ENCODE peak calls at places on chromosomes 13 and 19, in six cellular contexts. L, B, V, U, D and M are unnamed samples.

GRCh38 chr13:99277629-99278028 is 19.4 kb upstream of the GPR18 start:
- DNase-seq in U (no peak), V (no peak), D (no peak), L (no peak), B (no peak), M (no peak)

GRCh38 chr13:62320129-62320724 is 904.6 kb upstream of the PCDH20 start:
- DNase-seq in D (peak), B (peak), V (peak), L (peak), U (peak), M (peak)

GRCh38 chr19:51706296-51706695 is 13.2 kb downstream of the SPACA6 start:
- DNase-seq in U (no peak), D (no peak), B (no peak), V (no peak), L (no peak), M (no peak)

GRCh38 chr19:37979547-37980082 is 72.6 kb downstream of the SIPA1L3 start:
- DNase-seq in B (no peak), V (peak), L (no peak), U (no peak), D (no peak), M (peak)

GRCh38 chr19:2412449-2412848 is 14.9 kb downstream of the TIMM13 start:
- DNase-seq in B (no peak), U (peak), V (no peak), D (no peak), L (no peak), M (no peak)

GRCh38 chr19:8615022-8615421 is 4.5 kb upstream of the ADAMTS10 start:
- DNase-seq in U (peak), V (no peak), B (no peak), L (peak), D (no peak), M (peak)

GRCh38 chr13:35694031-35694430 is 217.5 kb upstream of the MAB21L1 start:
- DNase-seq in U (no peak), B (no peak), V (no peak), D (no peak), L (no peak), M (no peak)

GRCh38 chr13:27481766-27482165 is 31.4 kb upstream of the MTIF3 start:
- DNase-seq in B (peak), U (peak), V (peak), L (peak), D (peak), M (no peak)

GRCh38 chr13:51096131-51096530 is 14.9 kb downstream of the C13orf42 start:
- DNase-seq in V (no peak), D (no peak), B (peak), U (no peak), L (no peak), M (no peak)

GRCh38 chr19:6279620-6279930 is 200 bp downstream of the MLLT1 start:
- DNase-seq in B (no peak), V (no peak), U (no peak), D (no peak), L (no peak), M (no peak)

GRCh38 chr19:19491321-19492025 is 23.9 kb downstream of the TSSK6 start:
- DNase-seq in L (no peak), D (no peak), B (no peak), U (no peak), V (no peak), M (no peak)

GRCh38 chr13:100589178-100589725 is 663 bp upstream of the GGACT start:
- DNase-seq in D (no peak), V (no peak), U (peak), B (no peak), L (no peak), M (no peak)

GRCh38 chr19:49874503-49875157 is 2.5 kb downstream of the AKT1S1 start:
- DNase-seq in L (no peak), D (no peak), V (no peak), U (no peak), B (no peak), M (no peak)

GRCh38 chr13:50400930-50401553 is 385.8 kb downstream of the KCNRG start:
- DNase-seq in V (no peak), B (no peak), L (peak), D (no peak), U (peak), M (peak)

GRCh38 chr19:12792048-12792852 is 964 bp downstream of the JUNB start:
- DNase-seq in D (peak), B (peak), L (peak), V (peak), U (peak), M (peak)

GRCh38 chr13:101265934-101266333 is 150.4 kb downstream of the NALCN start:
- DNase-seq in L (no peak), B (no peak), U (peak), V (no peak), D (no peak), M (peak)

GRCh38 chr13:59494560-59494970 is 669.2 kb downstream of the DIAPH3 start:
- DNase-seq in V (no peak), L (peak), U (peak), B (no peak), D (no peak), M (peak)

GRCh38 chr13:105785436-105785835 is 750.0 kb downstream of the EFNB2 start:
- DNase-seq in L (no peak), B (no peak), U (no peak), V (no peak), D (no peak), M (no peak)

GRCh38 chr13:31282741-31283455 is 83.1 kb downstream of the B3GLCT start:
- DNase-seq in V (no peak), U (no peak), B (peak), L (no peak), D (no peak), M (no peak)

GRCh38 chr19:2387367-2388288 is 27.6 kb downstream of the TMPRSS9 start:
- DNase-seq in U (no peak), V (no peak), B (no peak), L (no peak), D (no peak), M (no peak)

GRCh38 chr13:51502206-51502651 is 49.4 kb upstream of the INTS6 start:
- DNase-seq in L (peak), B (no peak), D (no peak), V (no peak), U (peak), M (peak)

GRCh38 chr13:99281811-99282263 is 23.7 kb upstream of the GPR18 start:
- DNase-seq in B (no peak), D (no peak), V (no peak), U (peak), L (no peak), M (no peak)

GRCh38 chr19:31377736-31378135 is 28.5 kb upstream of the TSHZ3 start:
- DNase-seq in U (no peak), B (no peak), L (no peak), D (no peak), V (no peak), M (no peak)

GRCh38 chr19:32022946-32023832 is 322.2 kb upstream of the ZNF507 start:
- DNase-seq in U (no peak), V (no peak), D (peak), B (no peak), L (no peak), M (no peak)

GRCh38 chr19:52331757-52332156 is 4.3 kb upstream of the ZNF610 start:
- DNase-seq in B (peak), U (peak), V (no peak), D (no peak), L (no peak), M (peak)

GRCh38 chr13:73702419-73703071 is 431.7 kb downstream of the KLF12 start:
- DNase-seq in V (peak), L (no peak), U (no peak), D (no peak), B (peak), M (no peak)

GRCh38 chr19:52464798-52465470 is 11.6 kb downstream of the ZNF578 start:
- DNase-seq in L (no peak), D (peak), V (peak), B (peak), U (peak), M (no peak)

GRCh38 chr13:76882431-76882830 is 3.8 kb downstream of the KCTD12 start:
- DNase-seq in D (no peak), L (no peak), B (no peak), U (peak), V (no peak), M (peak)

GRCh38 chr13:43881580-43881979 is 1.9 kb downstream of the LACC1 start:
- DNase-seq in L (no peak), U (no peak), B (no peak), V (no peak), D (no peak), M (no peak)
- H3K4me2 ChIP-seq in L (no peak), U (no peak), B (no peak), V (no peak), D (no peak), M (no peak)

GRCh38 chr19:43687660-43687997 is 17.7 kb upstream of the PLAUR start:
- DNase-seq in L (no peak), U (no peak), B (no peak), D (no peak), V (no peak), M (no peak)
- H3K4me2 ChIP-seq in L (no peak), U (no peak), B (no peak), D (peak), V (no peak), M (no peak)

DNA sequence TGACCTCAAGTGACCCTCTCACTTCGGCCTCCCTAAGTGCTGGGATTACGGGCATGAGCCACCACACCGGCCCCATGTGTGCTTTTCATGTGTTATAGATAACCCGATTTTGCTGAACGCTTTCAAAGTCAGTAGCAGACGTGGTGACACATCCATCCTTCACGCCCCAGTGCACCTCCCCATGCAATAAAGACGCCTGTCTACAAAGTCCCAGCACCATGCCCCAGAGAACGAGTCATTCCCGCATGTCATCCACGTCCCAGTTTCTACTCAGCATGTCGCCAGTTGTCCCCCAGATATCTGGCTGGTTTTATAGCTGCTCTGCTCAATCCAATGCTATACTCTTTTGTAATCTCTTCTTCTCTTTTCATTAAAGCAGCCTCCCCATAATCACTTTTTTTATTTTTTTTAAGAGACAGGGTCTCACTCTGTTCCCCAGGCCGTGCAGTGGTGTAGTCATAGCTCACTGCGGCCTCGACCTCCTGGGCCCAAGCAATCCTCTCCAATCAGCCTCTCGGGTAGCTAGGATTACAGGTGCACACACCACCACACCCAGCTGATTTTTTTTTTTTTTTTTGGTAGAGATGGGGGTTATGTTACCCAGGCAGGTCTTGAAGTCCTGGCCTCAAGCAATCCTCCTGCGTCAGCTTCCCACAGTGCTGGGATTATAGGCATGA is 42.5 kb downstream of the DNM2 start:
- DNase-seq in B (peak), U (peak), D (no peak), L (no peak), V (peak), M (no peak)
- H3K4me2 ChIP-seq in B (no peak), U (no peak), D (no peak), L (no peak), V (no peak), M (no peak)

GRCh38 chr13:44653261-44653660 is 77.1 kb upstream of the TSC22D1 start:
- DNase-seq in D (no peak), V (no peak), L (peak), U (peak), B (no peak), M (peak)
- H3K4me2 ChIP-seq in D (no peak), V (no peak), L (no peak), U (peak), B (no peak), M (no peak)